ENCODE peak calls at places on chromosomes 11 and 22, in six cellular contexts. One of them, this sample, is unnamed.

GRCh38 chr11:114315749-114316368 is 19.7 kb downstream of the NNMT start:
- DNase-seq in GM23338: peak
- DNase-seq in upper lobe of left lung: peak
- DNase-seq in brain microvascular endothelial cell: no peak
- DNase-seq in fibroblast of mammary gland: peak
- DNase-seq in Calu3: no peak
- DNase-seq in this sample: no peak

GRCh38 chr22:40654522-40655167 is 18.1 kb upstream of the MRTFA start:
- DNase-seq in GM23338: peak
- DNase-seq in upper lobe of left lung: no peak
- DNase-seq in brain microvascular endothelial cell: peak
- DNase-seq in fibroblast of mammary gland: peak
- DNase-seq in Calu3: peak
- DNase-seq in this sample: peak

GRCh38 chr11:119361056-119361787 is 14.7 kb upstream of the MFRP start:
- DNase-seq in GM23338: peak
- DNase-seq in upper lobe of left lung: peak
- DNase-seq in brain microvascular endothelial cell: peak
- DNase-seq in fibroblast of mammary gland: peak
- DNase-seq in Calu3: no peak
- DNase-seq in this sample: peak

GRCh38 chr11:105137286-105137685 is 2.3 kb downstream of the CARD18 start:
- DNase-seq in GM23338: no peak
- DNase-seq in upper lobe of left lung: no peak
- DNase-seq in brain microvascular endothelial cell: peak
- DNase-seq in fibroblast of mammary gland: no peak
- DNase-seq in Calu3: no peak
- DNase-seq in this sample: peak

GRCh38 chr11:75858613-75859012 is 43.6 kb downstream of the UVRAG start:
- DNase-seq in GM23338: no peak
- DNase-seq in upper lobe of left lung: no peak
- DNase-seq in brain microvascular endothelial cell: peak
- DNase-seq in fibroblast of mammary gland: peak
- DNase-seq in Calu3: no peak
- DNase-seq in this sample: peak

GRCh38 chr11:120056301-120057027 is 81.4 kb downstream of the TRIM29 start:
- DNase-seq in GM23338: no peak
- DNase-seq in upper lobe of left lung: no peak
- DNase-seq in brain microvascular endothelial cell: no peak
- DNase-seq in fibroblast of mammary gland: no peak
- DNase-seq in Calu3: no peak
- DNase-seq in this sample: no peak

GRCh38 chr11:112247198-112247597 is 13.5 kb downstream of the PLET1 start:
- DNase-seq in GM23338: no peak
- DNase-seq in upper lobe of left lung: no peak
- DNase-seq in brain microvascular endothelial cell: no peak
- DNase-seq in fibroblast of mammary gland: peak
- DNase-seq in Calu3: no peak
- DNase-seq in this sample: peak

GRCh38 chr11:70725786-70726185 is 327.5 kb downstream of the CTTN start:
- DNase-seq in GM23338: no peak
- DNase-seq in upper lobe of left lung: no peak
- DNase-seq in brain microvascular endothelial cell: no peak
- DNase-seq in fibroblast of mammary gland: no peak
- DNase-seq in Calu3: no peak
- DNase-seq in this sample: no peak

GRCh38 chr22:34866501-34867171 is 199.3 kb upstream of the ISX start:
- DNase-seq in GM23338: no peak
- DNase-seq in upper lobe of left lung: no peak
- DNase-seq in brain microvascular endothelial cell: no peak
- DNase-seq in fibroblast of mammary gland: peak
- DNase-seq in Calu3: no peak
- DNase-seq in this sample: no peak

GRCh38 chr11:119373059-119373875 is 8.2 kb downstream of the USP2 start:
- DNase-seq in GM23338: no peak
- DNase-seq in upper lobe of left lung: peak
- DNase-seq in brain microvascular endothelial cell: no peak
- DNase-seq in fibroblast of mammary gland: no peak
- DNase-seq in Calu3: no peak
- DNase-seq in this sample: no peak

GRCh38 chr22:28969401-28970168 is 86.2 kb downstream of the ZNRF3 start:
- DNase-seq in GM23338: no peak
- DNase-seq in upper lobe of left lung: no peak
- DNase-seq in brain microvascular endothelial cell: no peak
- DNase-seq in fibroblast of mammary gland: no peak
- DNase-seq in Calu3: no peak
- DNase-seq in this sample: no peak

GRCh38 chr11:103586756-103587155 is 449.7 kb upstream of the DDI1 start:
- DNase-seq in GM23338: no peak
- DNase-seq in upper lobe of left lung: no peak
- DNase-seq in brain microvascular endothelial cell: no peak
- DNase-seq in fibroblast of mammary gland: no peak
- DNase-seq in Calu3: no peak
- DNase-seq in this sample: peak

GRCh38 chr11:7449196-7449840 is 36.0 kb upstream of the OLFML1 start:
- DNase-seq in GM23338: no peak
- DNase-seq in upper lobe of left lung: no peak
- DNase-seq in brain microvascular endothelial cell: no peak
- DNase-seq in fibroblast of mammary gland: no peak
- DNase-seq in Calu3: no peak
- DNase-seq in this sample: no peak

GRCh38 chr11:35166369-35167360 is 27.7 kb downstream of the CD44 start:
- DNase-seq in GM23338: no peak
- DNase-seq in upper lobe of left lung: no peak
- DNase-seq in brain microvascular endothelial cell: peak
- DNase-seq in fibroblast of mammary gland: peak
- DNase-seq in Calu3: peak
- DNase-seq in this sample: peak

GRCh38 chr11:34459507-34460162 is 20.9 kb downstream of the CAT start:
- DNase-seq in GM23338: no peak
- DNase-seq in upper lobe of left lung: no peak
- DNase-seq in brain microvascular endothelial cell: no peak
- DNase-seq in fibroblast of mammary gland: no peak
- DNase-seq in Calu3: no peak
- DNase-seq in this sample: no peak

GRCh38 chr11:61544466-61544865 is 35.9 kb downstream of the LRRC10B start:
- DNase-seq in GM23338: no peak
- DNase-seq in upper lobe of left lung: no peak
- DNase-seq in brain microvascular endothelial cell: no peak
- DNase-seq in fibroblast of mammary gland: no peak
- DNase-seq in Calu3: no peak
- DNase-seq in this sample: no peak

GRCh38 chr11:69114811-69115523 is 40.8 kb upstream of the SMIM38 start:
- DNase-seq in GM23338: no peak
- DNase-seq in upper lobe of left lung: peak
- DNase-seq in brain microvascular endothelial cell: no peak
- DNase-seq in fibroblast of mammary gland: no peak
- DNase-seq in Calu3: no peak
- DNase-seq in this sample: no peak

GRCh38 chr22:24968066-24968561 is 15.6 kb downstream of the KIAA1671 start:
- DNase-seq in GM23338: peak
- DNase-seq in upper lobe of left lung: peak
- DNase-seq in brain microvascular endothelial cell: no peak
- DNase-seq in fibroblast of mammary gland: no peak
- DNase-seq in Calu3: no peak
- DNase-seq in this sample: no peak

GRCh38 chr11:118917488-118918127 is 8.1 kb downstream of the BCL9L start:
- DNase-seq in GM23338: no peak
- DNase-seq in upper lobe of left lung: peak
- DNase-seq in brain microvascular endothelial cell: peak
- DNase-seq in fibroblast of mammary gland: peak
- DNase-seq in Calu3: peak
- DNase-seq in this sample: peak

GRCh38 chr11:105862736-105863367 is 159.2 kb downstream of the MSANTD4 start:
- DNase-seq in GM23338: peak
- DNase-seq in upper lobe of left lung: no peak
- DNase-seq in brain microvascular endothelial cell: peak
- DNase-seq in fibroblast of mammary gland: peak
- DNase-seq in Calu3: peak
- DNase-seq in this sample: peak

GRCh38 chr11:44784784-44785183 is 58.0 kb downstream of the TSPAN18 start:
- DNase-seq in GM23338: no peak
- DNase-seq in upper lobe of left lung: no peak
- DNase-seq in brain microvascular endothelial cell: no peak
- DNase-seq in fibroblast of mammary gland: no peak
- DNase-seq in Calu3: no peak
- DNase-seq in this sample: no peak

GRCh38 chr11:44784438-44784760 is 57.6 kb downstream of the TSPAN18 start:
- DNase-seq in GM23338: no peak
- DNase-seq in upper lobe of left lung: no peak
- DNase-seq in brain microvascular endothelial cell: no peak
- DNase-seq in fibroblast of mammary gland: no peak
- DNase-seq in Calu3: no peak
- DNase-seq in this sample: no peak

GRCh38 chr11:44787070-44787469 is 60.3 kb downstream of the TSPAN18 start:
- DNase-seq in GM23338: no peak
- DNase-seq in upper lobe of left lung: no peak
- DNase-seq in brain microvascular endothelial cell: no peak
- DNase-seq in fibroblast of mammary gland: no peak
- DNase-seq in Calu3: no peak
- DNase-seq in this sample: no peak

GRCh38 chr11:44787981-44788380 is 61.2 kb downstream of the TSPAN18 start:
- DNase-seq in GM23338: no peak
- DNase-seq in upper lobe of left lung: no peak
- DNase-seq in brain microvascular endothelial cell: no peak
- DNase-seq in fibroblast of mammary gland: no peak
- DNase-seq in Calu3: no peak
- DNase-seq in this sample: no peak

GRCh38 chr11:44785856-44786606 is 59.3 kb downstream of the TSPAN18 start:
- DNase-seq in GM23338: peak
- DNase-seq in upper lobe of left lung: no peak
- DNase-seq in brain microvascular endothelial cell: no peak
- DNase-seq in fibroblast of mammary gland: no peak
- DNase-seq in Calu3: peak
- DNase-seq in this sample: no peak
- TF ChIP-seq CTCF in GM23338: peak
- TF ChIP-seq CTCF in upper lobe of left lung: no peak
- TF ChIP-seq CTCF in brain microvascular endothelial cell: no peak
- TF ChIP-seq CTCF in fibroblast of mammary gland: no peak
- TF ChIP-seq CTCF in Calu3: no peak
- TF ChIP-seq CTCF in this sample: peak

GRCh38 chr22:38133331-38133730 is 22.8 kb upstream of the BAIAP2L2 start:
- DNase-seq in GM23338: no peak
- DNase-seq in upper lobe of left lung: no peak
- DNase-seq in brain microvascular endothelial cell: no peak
- DNase-seq in fibroblast of mammary gland: no peak
- DNase-seq in Calu3: no peak
- DNase-seq in this sample: no peak

GRCh38 chr22:38129856-38130255 is 19.4 kb upstream of the BAIAP2L2 start:
- DNase-seq in GM23338: no peak
- DNase-seq in upper lobe of left lung: no peak
- DNase-seq in brain microvascular endothelial cell: no peak
- DNase-seq in fibroblast of mammary gland: no peak
- DNase-seq in Calu3: no peak
- DNase-seq in this sample: no peak

GRCh38 chr22:38131399-38131798 is 20.9 kb upstream of the BAIAP2L2 start:
- DNase-seq in GM23338: no peak
- DNase-seq in upper lobe of left lung: no peak
- DNase-seq in brain microvascular endothelial cell: no peak
- DNase-seq in fibroblast of mammary gland: no peak
- DNase-seq in Calu3: no peak
- DNase-seq in this sample: no peak

GRCh38 chr22:38132794-38133193 is 22.3 kb upstream of the BAIAP2L2 start:
- DNase-seq in GM23338: no peak
- DNase-seq in upper lobe of left lung: no peak
- DNase-seq in brain microvascular endothelial cell: no peak
- DNase-seq in fibroblast of mammary gland: no peak
- DNase-seq in Calu3: no peak
- DNase-seq in this sample: no peak

GRCh38 chr22:38132136-38132535 is 21.7 kb upstream of the BAIAP2L2 start:
- DNase-seq in GM23338: no peak
- DNase-seq in upper lobe of left lung: no peak
- DNase-seq in brain microvascular endothelial cell: no peak
- DNase-seq in fibroblast of mammary gland: no peak
- DNase-seq in Calu3: no peak
- DNase-seq in this sample: no peak
- TF ChIP-seq CTCF in GM23338: no peak
- TF ChIP-seq CTCF in upper lobe of left lung: no peak
- TF ChIP-seq CTCF in brain microvascular endothelial cell: no peak
- TF ChIP-seq CTCF in fibroblast of mammary gland: no peak
- TF ChIP-seq CTCF in Calu3: no peak
- TF ChIP-seq CTCF in this sample: no peak

DNA sequence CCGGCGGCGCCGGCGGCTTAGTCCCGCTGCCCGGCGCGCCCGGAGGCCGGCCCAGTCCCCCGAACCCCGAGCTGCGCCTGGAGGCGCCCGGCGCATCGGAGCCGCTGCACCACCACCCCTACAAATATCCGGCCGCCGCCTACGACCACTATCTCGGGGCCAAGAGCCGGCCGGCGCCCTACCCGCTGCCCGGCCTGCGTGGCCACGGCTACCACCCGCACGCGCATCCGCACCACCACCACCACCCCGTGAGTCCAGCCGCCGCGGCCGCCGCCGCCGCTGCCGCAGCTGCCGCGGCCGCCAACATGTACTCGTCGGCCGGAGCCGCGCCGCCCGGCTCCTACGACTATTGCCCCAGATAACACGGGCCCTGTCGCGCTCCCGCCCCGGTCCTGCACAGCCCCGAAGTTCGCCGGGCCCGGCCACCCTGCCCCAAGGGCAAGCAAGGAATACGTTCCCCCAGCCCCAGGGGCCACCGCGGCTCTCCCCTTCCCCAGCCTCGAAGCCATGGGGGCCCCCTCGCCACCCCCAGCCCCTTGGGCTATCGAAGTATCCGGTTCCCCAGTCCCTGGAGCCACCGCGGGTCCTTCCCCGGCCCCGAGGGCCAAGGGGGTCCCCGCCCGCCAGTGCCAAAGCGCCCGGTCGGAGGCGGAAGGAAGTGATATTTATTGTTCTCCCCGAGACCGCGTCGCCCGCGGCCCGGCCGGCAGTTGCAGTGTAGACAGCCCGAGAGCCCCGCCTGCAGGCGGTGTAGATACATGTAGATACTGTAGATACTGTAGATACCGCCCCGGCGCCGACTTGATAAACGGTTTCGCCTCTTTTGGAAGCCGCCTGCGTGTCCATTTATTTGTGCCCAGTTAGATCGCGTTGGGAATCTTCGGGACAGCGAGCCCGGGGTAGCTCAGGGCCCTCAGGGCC is 6.2 kb downstream of the TBX1 start:
- DNase-seq in GM23338: peak
- DNase-seq in upper lobe of left lung: peak
- DNase-seq in brain microvascular endothelial cell: peak
- DNase-seq in fibroblast of mammary gland: no peak
- DNase-seq in Calu3: peak
- DNase-seq in this sample: no peak
- TF ChIP-seq CTCF in GM23338: peak
- TF ChIP-seq CTCF in upper lobe of left lung: no peak
- TF ChIP-seq CTCF in brain microvascular endothelial cell: peak
- TF ChIP-seq CTCF in fibroblast of mammary gland: no peak
- TF ChIP-seq CTCF in Calu3: peak
- TF ChIP-seq CTCF in this sample: peak

DNA sequence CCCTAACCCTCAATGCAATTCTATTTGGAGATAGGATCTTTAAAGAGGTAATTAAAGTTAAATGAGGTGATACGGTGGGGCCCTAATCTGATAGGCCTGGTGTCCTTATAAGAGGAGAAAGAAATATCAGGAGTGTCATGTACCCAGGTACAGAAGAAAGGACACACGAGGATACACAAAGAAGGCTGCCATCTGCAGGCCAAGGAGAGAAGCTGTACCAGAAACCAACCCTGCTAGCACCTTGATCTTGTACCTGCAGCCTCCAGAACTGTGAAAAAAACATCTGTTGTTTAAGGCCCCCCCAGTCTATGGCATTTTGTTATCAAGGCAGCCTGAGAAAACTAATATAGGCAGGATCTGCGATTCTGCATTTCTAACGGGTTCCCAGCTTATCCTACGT is 44.2 kb downstream of the FBXO7 start:
- DNase-seq in GM23338: peak
- DNase-seq in upper lobe of left lung: no peak
- DNase-seq in brain microvascular endothelial cell: no peak
- DNase-seq in fibroblast of mammary gland: no peak
- DNase-seq in Calu3: no peak
- DNase-seq in this sample: no peak
- TF ChIP-seq CTCF in GM23338: peak
- TF ChIP-seq CTCF in upper lobe of left lung: no peak
- TF ChIP-seq CTCF in brain microvascular endothelial cell: peak
- TF ChIP-seq CTCF in fibroblast of mammary gland: peak
- TF ChIP-seq CTCF in Calu3: peak
- TF ChIP-seq CTCF in this sample: no peak

This sample was measured in IMR-90.